ENCODE peak calls at places on chromosomes 2 and 18, in seven cellular contexts. One of them, this sample, is unnamed.
A peak's percentile ranks its signal among the peaks of the same experiment; 100 is the strongest.

GRCh38 chr2:32423536-32423935 is 66.7 kb downstream of the BIRC6 start:
- DNase-seq in mesendoderm: no peak
- DNase-seq in IMR-90: no peak
- DNase-seq in H9: no peak
- DNase-seq in neuronal stem cell: no peak
- DNase-seq in trophoblast cell: no peak
- DNase-seq in H1: no peak
- DNase-seq in this sample: peak; percentile 37

GRCh38 chr18:76407681-76408080 is 87.4 kb downstream of the ZNF516 start:
- DNase-seq in mesendoderm: no peak
- DNase-seq in IMR-90: no peak
- DNase-seq in H9: peak; percentile 14
- DNase-seq in neuronal stem cell: no peak
- DNase-seq in trophoblast cell: no peak
- DNase-seq in H1: no peak
- DNase-seq in this sample: no peak

GRCh38 chr18:741931-742512 is 29.6 kb upstream of the ENOSF1 start:
- DNase-seq in mesendoderm: peak; percentile 58
- DNase-seq in IMR-90: peak; percentile 63
- DNase-seq in H9: no peak
- DNase-seq in neuronal stem cell: no peak
- DNase-seq in trophoblast cell: peak; percentile 63
- DNase-seq in H1: no peak
- DNase-seq in this sample: peak; percentile 63

GRCh38 chr2:75716406-75716805 is 5.7 kb upstream of the GCFC2 start:
- DNase-seq in mesendoderm: no peak
- DNase-seq in IMR-90: no peak
- DNase-seq in H9: no peak
- DNase-seq in neuronal stem cell: no peak
- DNase-seq in trophoblast cell: no peak
- DNase-seq in H1: no peak
- DNase-seq in this sample: no peak

GRCh38 chr2:236867441-236868260 is 218.0 kb upstream of the COPS8 start:
- DNase-seq in mesendoderm: peak; percentile 49
- DNase-seq in IMR-90: no peak
- DNase-seq in H9: peak; percentile 27
- DNase-seq in neuronal stem cell: no peak
- DNase-seq in trophoblast cell: peak; percentile 53
- DNase-seq in H1: peak; percentile 10
- DNase-seq in this sample: peak; percentile 84

GRCh38 chr2:192203876-192204275 is 9.1 kb upstream of the TMEFF2 start:
- DNase-seq in mesendoderm: no peak
- DNase-seq in IMR-90: peak; percentile 68
- DNase-seq in H9: no peak
- DNase-seq in neuronal stem cell: no peak
- DNase-seq in trophoblast cell: no peak
- DNase-seq in H1: no peak
- DNase-seq in this sample: peak; percentile 1

GRCh38 chr2:221818569-221818968 is 246.5 kb upstream of the EPHA4 start:
- DNase-seq in mesendoderm: peak; percentile 43
- DNase-seq in IMR-90: no peak
- DNase-seq in H9: no peak
- DNase-seq in neuronal stem cell: no peak
- DNase-seq in trophoblast cell: peak; percentile 43
- DNase-seq in H1: no peak
- DNase-seq in this sample: no peak

GRCh38 chr2:59249441-59250330 is 1008.6 kb upstream of the FANCL start:
- DNase-seq in mesendoderm: no peak
- DNase-seq in IMR-90: no peak
- DNase-seq in H9: no peak
- DNase-seq in neuronal stem cell: peak; percentile 30
- DNase-seq in trophoblast cell: peak; percentile 1
- DNase-seq in H1: no peak
- DNase-seq in this sample: no peak

GRCh38 chr2:215038411-215038810 is 100.0 kb downstream of the ABCA12 start:
- DNase-seq in mesendoderm: no peak
- DNase-seq in IMR-90: no peak
- DNase-seq in H9: no peak
- DNase-seq in neuronal stem cell: no peak
- DNase-seq in trophoblast cell: no peak
- DNase-seq in H1: no peak
- DNase-seq in this sample: no peak

GRCh38 chr2:166573393-166573792 is 79.3 kb upstream of the SCN7A start:
- DNase-seq in mesendoderm: peak; percentile 91
- DNase-seq in IMR-90: peak; percentile 77
- DNase-seq in H9: peak; percentile 38
- DNase-seq in neuronal stem cell: peak; percentile 17
- DNase-seq in trophoblast cell: no peak
- DNase-seq in H1: peak; percentile 25
- DNase-seq in this sample: peak; percentile 56

GRCh38 chr2:86249176-86249842 is 50.1 kb downstream of the MRPL35 start:
- DNase-seq in mesendoderm: peak; percentile 30
- DNase-seq in IMR-90: peak; percentile 79
- DNase-seq in H9: no peak
- DNase-seq in neuronal stem cell: no peak
- DNase-seq in trophoblast cell: peak; percentile 61
- DNase-seq in H1: no peak
- DNase-seq in this sample: peak; percentile 32

GRCh38 chr2:85838181-85838580 is 50.6 kb downstream of the ST3GAL5 start:
- DNase-seq in mesendoderm: peak; percentile 69
- DNase-seq in IMR-90: no peak
- DNase-seq in H9: peak; percentile 70
- DNase-seq in neuronal stem cell: no peak
- DNase-seq in trophoblast cell: peak; percentile 65
- DNase-seq in H1: no peak
- DNase-seq in this sample: no peak

GRCh38 chr2:238868616-238869292 is 20.9 kb downstream of the TWIST2 start:
- DNase-seq in mesendoderm: no peak
- DNase-seq in IMR-90: peak; percentile 64
- DNase-seq in H9: no peak
- DNase-seq in neuronal stem cell: no peak
- DNase-seq in trophoblast cell: no peak
- DNase-seq in H1: no peak
- DNase-seq in this sample: no peak

GRCh38 chr2:85175369-85176299 is 42.4 kb downstream of the TCF7L1 start:
- DNase-seq in mesendoderm: peak; percentile 84
- DNase-seq in IMR-90: peak; percentile 81
- DNase-seq in H9: no peak
- DNase-seq in neuronal stem cell: no peak
- DNase-seq in trophoblast cell: no peak
- DNase-seq in H1: no peak
- DNase-seq in this sample: peak; percentile 32

GRCh38 chr18:13454363-13455150 is 236.0 kb downstream of the LDLRAD4 start:
- DNase-seq in mesendoderm: no peak
- DNase-seq in IMR-90: no peak
- DNase-seq in H9: peak; percentile 16
- DNase-seq in neuronal stem cell: no peak
- DNase-seq in trophoblast cell: no peak
- DNase-seq in H1: no peak
- DNase-seq in this sample: no peak

GRCh38 chr2:34547340-34547739 is 948.2 kb upstream of the FAM98A start:
- DNase-seq in mesendoderm: peak; percentile 13
- DNase-seq in IMR-90: no peak
- DNase-seq in H9: peak; percentile 33
- DNase-seq in neuronal stem cell: no peak
- DNase-seq in trophoblast cell: no peak
- DNase-seq in H1: no peak
- DNase-seq in this sample: no peak

GRCh38 chr2:217915706-217916105 is 87.1 kb downstream of the TNS1 start:
- DNase-seq in mesendoderm: no peak
- DNase-seq in IMR-90: no peak
- DNase-seq in H9: no peak
- DNase-seq in neuronal stem cell: no peak
- DNase-seq in trophoblast cell: no peak
- DNase-seq in H1: no peak
- DNase-seq in this sample: no peak

GRCh38 chr2:223386984-223387383 is 215.2 kb downstream of the SCG2 start:
- DNase-seq in mesendoderm: no peak
- DNase-seq in IMR-90: no peak
- DNase-seq in H9: no peak
- DNase-seq in neuronal stem cell: no peak
- DNase-seq in trophoblast cell: no peak
- DNase-seq in H1: no peak
- DNase-seq in this sample: no peak
- H3K9ac ChIP-seq in mesendoderm: no peak overlapping the region
- H3K9ac ChIP-seq in IMR-90: no peak overlapping the region
- H3K9ac ChIP-seq in H9: no peak overlapping the region
- H3K9ac ChIP-seq in neuronal stem cell: no peak overlapping the region
- H3K9ac ChIP-seq in trophoblast cell: no peak overlapping the region
- H3K9ac ChIP-seq in H1: no peak overlapping the region
- H3K9ac ChIP-seq in this sample: no peak overlapping the region

DNA sequence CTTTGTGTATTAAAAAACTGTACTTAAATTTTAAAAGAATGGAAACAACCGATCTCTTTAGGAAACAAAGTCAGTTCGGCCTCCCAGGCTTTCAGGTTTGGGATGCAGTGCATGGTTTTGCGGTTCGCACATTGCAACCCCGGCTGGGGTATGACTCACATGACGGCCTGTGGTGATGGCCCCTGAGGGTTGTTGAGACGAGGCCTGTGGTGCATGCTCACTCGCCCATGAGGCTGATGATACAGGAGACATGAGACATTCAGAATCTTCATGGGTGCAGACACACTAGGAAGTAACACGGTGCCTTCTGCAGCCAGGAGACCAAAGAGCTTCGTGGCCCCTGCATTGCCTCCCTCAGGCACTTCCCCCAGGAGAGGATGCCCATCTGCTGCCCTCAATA is 724.6 kb upstream of the SALL3 start:
- DNase-seq in mesendoderm: no peak
- DNase-seq in IMR-90: no peak
- DNase-seq in H9: no peak
- DNase-seq in neuronal stem cell: no peak
- DNase-seq in trophoblast cell: no peak
- DNase-seq in H1: no peak
- DNase-seq in this sample: no peak
- H3K23ac ChIP-seq in mesendoderm: no peak overlapping the region
- H3K23ac ChIP-seq in IMR-90: no peak overlapping the region
- H3K23ac ChIP-seq in H9: no peak overlapping the region
- H3K23ac ChIP-seq in neuronal stem cell: no peak overlapping the region
- H3K23ac ChIP-seq in trophoblast cell: no peak overlapping the region
- H3K23ac ChIP-seq in H1: no peak overlapping the region
- H3K23ac ChIP-seq in this sample: no peak overlapping the region

GRCh38 chr2:153478289-153479261 is at the start of gene RPRM:
- DNase-seq in mesendoderm: peak; percentile 94
- DNase-seq in IMR-90: peak; percentile 37
- DNase-seq in H9: peak; percentile 90
- DNase-seq in neuronal stem cell: peak; percentile 85
- DNase-seq in trophoblast cell: peak; percentile 71
- DNase-seq in H1: peak; percentile 68
- DNase-seq in this sample: peak; percentile 66
- H3K9ac ChIP-seq in mesendoderm: peak within 1 kb of the TSS; percentile 73
- H3K9ac ChIP-seq in IMR-90: no peak within 1 kb of the TSS
- H3K9ac ChIP-seq in H9: peak within 1 kb of the TSS; percentile 72
- H3K9ac ChIP-seq in neuronal stem cell: peak within 1 kb of the TSS; percentile 64
- H3K9ac ChIP-seq in trophoblast cell: no peak within 1 kb of the TSS
- H3K9ac ChIP-seq in H1: peak within 1 kb of the TSS; percentile 56
- H3K9ac ChIP-seq in this sample: peak within 1 kb of the TSS; percentile 28

DNA sequence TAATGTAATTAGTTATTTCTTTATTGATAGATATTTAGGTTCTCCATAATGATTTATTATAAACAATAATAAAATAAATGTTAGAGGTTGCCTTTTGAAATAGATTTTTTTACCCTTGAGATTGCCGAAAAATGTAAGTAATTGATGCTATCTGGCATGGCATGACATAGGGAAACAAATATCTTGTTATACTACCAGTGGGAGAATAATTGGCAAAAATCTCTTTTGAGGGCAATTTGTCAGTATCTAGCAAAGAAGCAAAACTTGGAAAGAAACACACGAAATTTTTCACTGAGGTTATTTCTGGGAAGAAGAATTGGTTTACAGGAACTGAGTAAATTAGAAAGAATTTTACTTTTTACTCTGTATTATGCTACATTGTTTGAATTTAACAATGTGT is 547.2 kb upstream of the SETBP1 start:
- DNase-seq in mesendoderm: no peak
- DNase-seq in IMR-90: no peak
- DNase-seq in H9: no peak
- DNase-seq in neuronal stem cell: no peak
- DNase-seq in trophoblast cell: peak; percentile 55
- DNase-seq in H1: no peak
- DNase-seq in this sample: no peak
- H3K23ac ChIP-seq in mesendoderm: no peak overlapping the region
- H3K23ac ChIP-seq in IMR-90: no peak overlapping the region
- H3K23ac ChIP-seq in H9: no peak overlapping the region
- H3K23ac ChIP-seq in neuronal stem cell: no peak overlapping the region
- H3K23ac ChIP-seq in trophoblast cell: no peak overlapping the region
- H3K23ac ChIP-seq in H1: no peak overlapping the region
- H3K23ac ChIP-seq in this sample: no peak overlapping the region

GRCh38 chr18:49963217-49963616 is 149.9 kb upstream of the ACAA2 start:
- DNase-seq in mesendoderm: no peak
- DNase-seq in IMR-90: no peak
- DNase-seq in H9: no peak
- DNase-seq in neuronal stem cell: no peak
- DNase-seq in trophoblast cell: no peak
- DNase-seq in H1: no peak
- DNase-seq in this sample: no peak
- H3K9ac ChIP-seq in mesendoderm: no peak overlapping the region
- H3K9ac ChIP-seq in IMR-90: no peak overlapping the region
- H3K9ac ChIP-seq in H9: no peak overlapping the region
- H3K9ac ChIP-seq in neuronal stem cell: no peak overlapping the region
- H3K9ac ChIP-seq in trophoblast cell: no peak overlapping the region
- H3K9ac ChIP-seq in H1: no peak overlapping the region
- H3K9ac ChIP-seq in this sample: no peak overlapping the region

DNA sequence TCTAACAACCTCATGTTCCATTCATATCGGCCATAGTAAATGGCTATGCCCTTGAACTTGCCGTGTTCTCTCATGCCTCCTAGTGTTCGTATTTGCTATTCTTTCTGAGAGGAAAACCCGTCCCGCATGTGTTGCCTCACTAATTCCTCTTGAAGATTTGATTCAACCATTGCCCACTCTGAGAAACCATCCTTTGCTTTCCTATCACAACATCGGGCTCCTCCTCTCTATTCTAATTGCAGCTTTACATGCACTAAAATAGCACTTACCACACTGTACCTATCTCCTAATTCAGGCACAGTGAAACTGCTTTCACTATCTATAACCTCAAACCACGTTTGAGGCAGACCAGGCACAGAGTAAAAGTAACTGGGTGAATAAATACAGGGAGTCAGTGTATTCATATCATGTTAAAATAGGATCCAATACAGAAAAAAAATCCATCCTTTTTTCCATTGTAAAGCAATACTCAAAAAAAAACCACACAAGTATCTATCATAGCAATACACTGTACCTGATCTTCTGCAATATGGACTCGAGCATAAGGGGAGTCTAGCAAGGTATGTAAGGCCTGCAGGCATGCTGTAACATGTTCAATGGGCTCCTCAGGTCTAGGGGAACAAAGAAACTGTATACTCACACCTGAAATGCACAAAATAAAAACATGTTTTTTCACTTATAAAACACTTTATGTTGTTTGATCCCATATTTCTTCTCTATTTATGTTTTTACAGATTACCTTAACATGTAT is 39.0 kb upstream of the STRN start:
- DNase-seq in mesendoderm: peak; percentile 78
- DNase-seq in IMR-90: peak; percentile 23
- DNase-seq in H9: peak; percentile 49
- DNase-seq in neuronal stem cell: no peak
- DNase-seq in trophoblast cell: peak; percentile 80
- DNase-seq in H1: peak; percentile 2
- DNase-seq in this sample: peak; percentile 26
- H3K23ac ChIP-seq in mesendoderm: no peak overlapping the region
- H3K23ac ChIP-seq in IMR-90: no peak overlapping the region
- H3K23ac ChIP-seq in H9: no peak overlapping the region
- H3K23ac ChIP-seq in neuronal stem cell: no peak overlapping the region
- H3K23ac ChIP-seq in trophoblast cell: no peak overlapping the region
- H3K23ac ChIP-seq in H1: no peak overlapping the region
- H3K23ac ChIP-seq in this sample: no peak overlapping the region

GRCh38 chr2:88855620-88856408 is 164.3 kb downstream of the RPIA start:
- DNase-seq in mesendoderm: no peak
- DNase-seq in IMR-90: no peak
- DNase-seq in H9: no peak
- DNase-seq in neuronal stem cell: no peak
- DNase-seq in trophoblast cell: no peak
- DNase-seq in H1: no peak
- DNase-seq in this sample: no peak
- H3K9ac ChIP-seq in mesendoderm: no peak overlapping the region
- H3K9ac ChIP-seq in IMR-90: no peak overlapping the region
- H3K9ac ChIP-seq in H9: no peak overlapping the region
- H3K9ac ChIP-seq in neuronal stem cell: no peak overlapping the region
- H3K9ac ChIP-seq in trophoblast cell: no peak overlapping the region
- H3K9ac ChIP-seq in H1: no peak overlapping the region
- H3K9ac ChIP-seq in this sample: no peak overlapping the region